ENCODE peak calls at places on chromosome 12, in eight cellular contexts. O is ovary, B is heart left ventricle, Y is tibial nerve, J is A549, L is HCT116, E is gastrocnemius medialis, K is uterus. S is an unnamed sample.

GRCh38 chr12:105275997-105276760 is 40.2 kb upstream of the APPL2 start:
- DNase-seq in B (no peak), E (peak; percentile 5), Y (no peak), K (no peak), J (no peak), L (no peak), O (no peak), S (no peak)

GRCh38 chr12:62581288-62582064 is 114.8 kb downstream of the MON2 start:
- DNase-seq in K (no peak), E (no peak), J (peak; percentile 40), O (no peak), L (peak; percentile 38), B (peak; percentile 56), Y (no peak), S (no peak)

GRCh38 chr12:50926415-50926814 is 25.9 kb upstream of the HIGD1C start:
- DNase-seq in K (no peak), J (no peak), Y (no peak), L (no peak), B (no peak), E (no peak), O (no peak), S (no peak)

GRCh38 chr12:12095016-12095415 is 24.3 kb downstream of the BCL2L14 start:
- DNase-seq in J (no peak), B (no peak), Y (no peak), E (no peak), O (no peak), L (no peak), K (no peak), S (no peak)

GRCh38 chr12:9649532-9649940 is 20.0 kb upstream of the CLEC2D start:
- DNase-seq in E (no peak), K (no peak), O (no peak), J (no peak), Y (no peak), L (no peak), B (no peak), S (peak; percentile 26)

GRCh38 chr12:125143491-125143890 is 78.3 kb downstream of the AACS start:
- DNase-seq in E (no peak), K (no peak), Y (no peak), B (peak; percentile 89), L (no peak), O (no peak), J (no peak), S (no peak)

GRCh38 chr12:100799770-100800169 is 5.2 kb downstream of the ANO4 start:
- DNase-seq in O (no peak), K (no peak), B (no peak), L (no peak), E (no peak), Y (no peak), J (no peak), S (no peak)

GRCh38 chr12:79635676-79636075 is 55.1 kb downstream of the PAWR start:
- DNase-seq in L (no peak), Y (no peak), B (no peak), O (no peak), K (no peak), J (no peak), E (no peak), S (no peak)

GRCh38 chr12:52812749-52813148 is 1.2 kb downstream of the KRT4 start:
- DNase-seq in O (no peak), Y (no peak), E (no peak), L (no peak), J (no peak), K (no peak), B (no peak), S (no peak)

GRCh38 chr12:100593490-100593889 is 20.0 kb downstream of the GAS2L3 start:
- DNase-seq in B (no peak), L (no peak), O (no peak), E (no peak), J (no peak), K (no peak), Y (no peak), S (no peak)

GRCh38 chr12:124433147-124433874 is 134.1 kb downstream of the NCOR2 start:
- DNase-seq in O (no peak), K (no peak), E (peak; percentile 95), L (no peak), B (peak; percentile 84), Y (no peak), J (no peak), S (peak; percentile 41)

GRCh38 chr12:45128637-45129036 is 77.7 kb upstream of the DBX2 start:
- DNase-seq in B (no peak), Y (no peak), E (no peak), L (no peak), K (no peak), O (no peak), J (no peak), S (no peak)

GRCh38 chr12:19572920-19573558 is 133.7 kb downstream of the AEBP2 start:
- DNase-seq in E (no peak), L (peak; percentile 32), O (no peak), J (no peak), B (no peak), K (peak; percentile 24), Y (no peak), S (peak; percentile 56)

GRCh38 chr12:92912052-92912451 is 17.0 kb downstream of the EEA1 start:
- DNase-seq in K (no peak), E (no peak), J (no peak), O (no peak), L (no peak), B (no peak), Y (no peak), S (no peak)

GRCh38 chr12:122864894-122865253 is 29.6 kb downstream of the HIP1R start:
- DNase-seq in E (no peak), Y (no peak), J (no peak), O (peak; percentile 24), B (peak; percentile 5), L (no peak), K (no peak), S (no peak)

GRCh38 chr12:712172-712863 is 40.1 kb upstream of the WNK1 start:
- DNase-seq in J (no peak), O (no peak), E (no peak), L (no peak), K (no peak), B (no peak), Y (no peak), S (no peak)

GRCh38 chr12:47838286-47838931 is 18.7 kb upstream of the HDAC7 start:
- DNase-seq in J (peak; percentile 76), E (no peak), B (no peak), K (peak; percentile 49), O (peak; percentile 60), Y (peak; percentile 62), L (peak; percentile 44), S (no peak)

DNA sequence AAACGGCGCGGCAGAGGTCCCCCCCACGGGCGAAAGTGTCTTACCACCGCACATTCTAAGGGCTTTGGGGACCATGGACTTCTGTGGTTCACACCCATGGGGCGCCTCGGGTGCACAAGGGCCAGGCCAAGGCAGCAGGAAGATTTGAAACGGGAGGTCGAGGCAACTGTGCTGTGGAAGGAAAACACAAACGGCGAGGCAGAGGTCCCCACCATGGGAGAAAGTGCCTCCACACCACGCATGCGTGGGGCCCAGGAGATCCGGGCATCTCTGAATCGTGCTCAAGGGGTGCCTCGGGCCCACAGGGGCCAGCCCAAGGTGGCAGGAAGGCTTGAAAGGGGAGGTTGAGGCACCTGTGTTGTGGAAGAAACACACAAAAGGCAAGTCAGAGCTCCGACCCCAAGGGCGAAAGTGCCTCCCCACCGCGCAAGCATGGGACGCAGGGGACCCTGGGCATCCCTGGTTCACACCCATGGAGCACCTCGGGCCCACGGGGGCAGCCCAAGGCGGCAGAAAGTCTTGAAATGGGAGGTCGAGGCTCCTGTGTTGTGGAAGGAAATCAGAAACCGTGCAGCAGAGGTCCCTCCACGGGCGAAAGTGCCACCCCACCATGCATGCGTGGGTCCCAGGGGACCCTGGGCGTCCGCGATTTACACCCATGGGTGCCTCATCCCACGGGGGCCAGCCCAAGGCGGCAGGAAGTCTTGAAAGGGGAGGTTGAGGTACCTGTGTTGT is 371.0 kb downstream of the ALG10 start:
- DNase-seq in K (no peak), Y (no peak), E (no peak), B (peak; percentile 10), O (peak; percentile 17), J (no peak), L (no peak), S (no peak)
- H3K9me3 ChIP-seq in K (no peaks in the 10 kb centered on the region), Y (peaks cover 99% of the 10 kb centered on the region), E (no peaks in the 10 kb centered on the region), B (peaks cover 4% of the 10 kb centered on the region), O (peaks cover 4% of the 10 kb centered on the region), J (no peaks in the 10 kb centered on the region), L (no peaks in the 10 kb centered on the region), S (no peaks in the 10 kb centered on the region)

GRCh38 chr12:133190176-133190575 is 8.9 kb downstream of the ZNF268 start:
- DNase-seq in L (no peak), J (no peak), O (no peak), E (no peak), B (no peak), K (no peak), Y (no peak), S (no peak)
- H3K4me3 ChIP-seq in L (no peak overlapping the region), J (no peak overlapping the region), O (no peak overlapping the region), E (no peak overlapping the region), B (no peak overlapping the region), K (no peak overlapping the region), Y (no peak overlapping the region), S (no peak overlapping the region)

GRCh38 chr12:3454780-3455179 is 36.2 kb upstream of the PRMT8 start:
- DNase-seq in B (no peak), Y (no peak), E (no peak), L (no peak), O (no peak), J (no peak), K (no peak), S (no peak)
- TF ChIP-seq POLR2A in B (no peak), Y (no peak), E (no peak), L (no peak), O (no peak), J (no peak), K (no peak), S (no peak)

GRCh38 chr12:34379142-34379541 is 356.8 kb downstream of the ALG10 start:
- DNase-seq in E (no peak), J (no peak), B (no peak), L (no peak), Y (no peak), O (no peak), K (no peak), S (no peak)
- H3K9me3 ChIP-seq in E (no peaks in the 10 kb centered on the region), J (no peaks in the 10 kb centered on the region), B (no peaks in the 10 kb centered on the region), L (no peaks in the 10 kb centered on the region), Y (peaks cover 100% of the 10 kb centered on the region), O (peaks cover 17% of the 10 kb centered on the region), K (no peaks in the 10 kb centered on the region), S (no peaks in the 10 kb centered on the region)

DNA sequence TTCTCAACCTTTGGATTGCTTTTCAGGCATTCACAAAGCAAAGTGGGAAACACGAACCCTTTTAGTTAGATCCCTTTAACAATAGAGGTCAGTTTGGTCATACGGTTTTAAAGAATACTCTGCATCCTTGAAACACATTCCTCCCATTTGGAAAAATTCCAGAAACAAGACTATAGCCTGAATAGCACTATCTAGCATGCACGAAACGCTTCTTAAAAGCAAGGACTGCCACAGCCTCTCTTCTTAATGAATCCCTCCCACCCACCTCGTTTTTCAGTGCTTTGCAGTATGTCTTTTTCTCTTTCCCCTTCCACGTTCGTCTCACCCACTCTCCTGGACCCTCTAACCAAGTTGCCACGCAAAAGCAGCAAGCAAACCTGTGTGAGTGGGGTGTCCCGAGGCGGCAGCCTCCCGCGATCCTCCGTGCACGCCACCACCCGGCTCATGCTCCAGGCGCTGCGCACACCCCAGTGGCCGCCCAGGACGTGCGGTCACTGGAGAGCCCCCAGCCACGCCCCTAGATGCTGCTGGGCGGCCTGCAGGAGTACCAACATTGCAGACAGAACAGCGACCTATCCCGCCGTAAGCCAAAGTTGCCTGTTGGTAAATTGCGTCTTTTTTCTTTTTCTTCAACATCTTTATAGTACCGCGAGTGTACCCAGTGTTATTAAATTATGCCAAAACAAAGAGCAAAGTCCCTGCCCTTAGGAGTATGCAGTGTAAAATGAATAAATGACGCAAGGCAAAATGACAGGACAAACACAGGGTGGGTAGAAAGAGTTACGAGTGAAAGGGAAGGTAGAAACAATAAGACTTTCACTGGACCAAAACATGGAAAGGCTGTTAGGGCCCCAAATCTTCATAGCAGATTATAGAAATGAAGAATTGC is at the start of gene SLC38A4:
- DNase-seq in J (no peak), E (peak; percentile 7), O (no peak), Y (no peak), K (no peak), L (no peak), B (peak; percentile 56), S (peak; percentile 34)
- H3K4me3 ChIP-seq in J (no peak within 1 kb of the TSS), E (peak within 1 kb of the TSS; percentile 39), O (peak within 1 kb of the TSS; percentile 22), Y (no peak within 1 kb of the TSS), K (peak within 1 kb of the TSS; percentile 22), L (no peak within 1 kb of the TSS), B (peak within 1 kb of the TSS; percentile 38), S (no peak within 1 kb of the TSS)

S was measured in testis.